ENCODE peak calls at places on chromosomes 3 and 15, in seven cellular contexts. L, B, J, M, O, C and Y are unnamed samples. For H3K9me3, the result is how much of the 10 kb centered on the place peaks cover.

GRCh38 chr15:57947781-57948180 is 117.7 kb downstream of the ALDH1A2 start:
- DNase-seq in O (no peak), J (peak), B (no peak), L (peak), M (no peak), C (peak), Y (no peak)

GRCh38 chr3:195069501-195070251 is 201.3 kb downstream of the XXYLT1 start:
- DNase-seq in O (no peak), J (no peak), L (no peak), M (no peak), B (no peak), C (no peak), Y (peak)

GRCh38 chr3:125990253-125990970 is 21.4 kb downstream of the ROPN1B start:
- DNase-seq in O (peak), J (peak), L (peak), M (no peak), B (peak), C (peak), Y (peak)

GRCh38 chr3:157572559-157573270 is 69.5 kb upstream of the VEPH1 start:
- DNase-seq in L (peak), C (peak), M (peak), B (peak), J (peak), O (peak), Y (peak)

GRCh38 chr3:178048768-178049167 is 487.5 kb upstream of the KCNMB2 start:
- DNase-seq in L (no peak), C (no peak), O (no peak), M (no peak), J (no peak), B (no peak), Y (no peak)

GRCh38 chr15:36965561-36966342 is 134.6 kb downstream of the MEIS2 start:
- DNase-seq in L (peak), J (no peak), C (no peak), B (no peak), O (no peak), M (no peak), Y (no peak)

GRCh38 chr3:123762805-123763204 is 121.3 kb downstream of the MYLK start:
- DNase-seq in M (no peak), J (no peak), O (no peak), L (no peak), C (no peak), B (no peak), Y (no peak)

GRCh38 chr3:43153189-43154083 is 47.6 kb upstream of the POMGNT2 start:
- DNase-seq in O (no peak), J (no peak), M (no peak), L (peak), C (no peak), B (peak), Y (no peak)

GRCh38 chr3:134366928-134367352 is 7.3 kb downstream of the AMOTL2 start:
- DNase-seq in M (no peak), J (peak), C (no peak), L (no peak), O (no peak), B (peak), Y (peak)
- H3K9me3 ChIP-seq in M (under half), J (under half), C (under half), L (under half), O (under half), B (under half), Y (under half)

DNA sequence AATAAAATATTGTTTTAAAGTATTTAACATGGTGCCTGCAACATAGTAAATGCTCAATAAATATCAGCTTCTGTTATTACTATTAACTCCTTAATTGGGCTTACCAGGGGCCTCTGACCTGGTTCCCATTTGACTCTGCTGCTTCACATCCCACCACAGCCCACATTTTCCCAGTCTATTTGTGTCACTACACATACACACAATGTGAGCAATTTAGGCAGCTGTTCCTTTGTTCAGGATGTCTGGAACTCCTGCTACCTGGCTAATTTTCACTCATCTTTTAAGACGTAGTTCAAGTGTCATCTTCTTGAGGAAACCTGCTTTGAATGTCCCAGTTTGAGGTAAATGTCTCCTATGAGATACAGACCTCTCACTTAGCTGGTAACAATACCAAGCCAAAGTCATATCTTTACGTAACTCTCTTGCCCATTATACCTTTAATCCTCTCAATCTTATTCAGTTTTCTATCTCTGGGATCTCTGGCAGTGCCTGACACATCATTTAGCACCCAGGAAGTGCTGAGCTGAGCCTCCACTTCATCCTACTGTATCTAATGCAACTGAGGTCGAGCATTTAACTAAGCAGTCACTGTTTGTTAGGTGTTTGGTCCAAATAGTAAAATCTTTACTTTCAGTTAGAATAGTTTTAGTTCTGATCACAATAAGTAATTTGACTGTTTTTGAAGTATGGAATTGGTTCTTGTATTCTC is 4.5 kb downstream of the TGFBR2 start:
- DNase-seq in O (no peak), J (no peak), B (no peak), M (no peak), C (no peak), L (no peak), Y (no peak)
- H3K4me3 ChIP-seq in O (peak), J (peak), B (no peak), M (no peak), C (no peak), L (no peak), Y (no peak)

DNA sequence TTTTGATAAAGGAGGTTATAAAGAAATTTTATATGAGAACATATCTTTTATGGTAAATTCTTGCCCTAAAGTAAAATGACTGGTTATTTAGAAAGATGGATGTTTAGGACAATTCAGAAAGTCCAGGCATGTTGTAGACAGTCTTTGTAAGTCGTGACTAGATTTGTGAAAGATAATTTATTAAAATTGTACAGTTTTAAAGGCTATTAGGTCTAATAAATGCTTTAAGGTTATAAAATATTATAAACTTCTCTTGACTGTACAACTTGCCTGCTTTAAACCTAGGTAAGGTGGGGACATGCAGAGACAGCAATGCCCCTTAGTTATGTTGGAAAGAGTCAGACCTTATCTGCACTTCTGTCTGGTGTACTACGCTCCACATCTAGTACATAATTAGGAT is 933.5 kb downstream of the SI start:
- DNase-seq in L (no peak), B (no peak), J (no peak), C (no peak), O (no peak), M (no peak), Y (no peak)
- H3K9me3 ChIP-seq in L (under half), B (under half), J (half or more), C (half or more), O (under half), M (under half), Y (under half)

GRCh38 chr15:99029358-99029871 is 21.8 kb upstream of the PGPEP1L start:
- DNase-seq in O (peak), C (no peak), M (no peak), L (no peak), B (no peak), J (no peak), Y (peak)
- H3K4me3 ChIP-seq in O (no peak), C (no peak), M (no peak), L (no peak), B (no peak), J (no peak), Y (no peak)